ENCODE peak calls at places on chromosomes 1 and 21, in ten cellular contexts. P is Karpas-422, D is neural progenitor cell, F is HAP-1, U is ovary, V is astrocyte, Z is iPS DF 6.9, I is lower lobe of right lung, L is GM23248, Q is K562. G is an unnamed sample. For H3K9me3, the result is how much of the 10 kb centered on the place peaks cover.

GRCh38 chr1:25442178-25442577 is 11.5 kb downstream of the MACO1 start:
- DNase-seq in Z (no peak), P (no peak), I (no peak), Q (no peak), V (peak), D (no peak), L (peak), U (no peak), F (no peak), G (no peak)

GRCh38 chr1:183567584-183567983 is 22.7 kb downstream of the NCF2 start:
- DNase-seq in P (peak), L (peak), U (no peak), F (no peak), Z (no peak), V (peak), I (peak), D (no peak), Q (peak), G (no peak)

GRCh38 chr1:166174108-166174507 is 7.3 kb upstream of the FAM78B start:
- DNase-seq in I (no peak), Z (no peak), U (no peak), V (no peak), D (no peak), Q (no peak), P (no peak), F (no peak), L (peak), G (no peak)

GRCh38 chr1:180255538-180256352 is 25.7 kb downstream of the LHX4 start:
- DNase-seq in V (no peak), P (peak), F (no peak), L (no peak), U (no peak), Z (no peak), D (no peak), Q (no peak), I (no peak), G (no peak)

GRCh38 chr1:191634801-191635520 is 523.3 kb upstream of the RGS18 start:
- DNase-seq in Z (no peak), V (peak), L (no peak), P (no peak), I (no peak), U (no peak), D (no peak), Q (no peak), F (no peak), G (no peak)

GRCh38 chr21:39934895-39935294 is 67.7 kb downstream of the PCP4 start:
- DNase-seq in F (no peak), Q (no peak), D (no peak), P (no peak), Z (no peak), L (no peak), V (no peak), U (no peak), I (no peak), G (no peak)

GRCh38 chr1:14934867-14935266 is 218.7 kb upstream of the TMEM51 start:
- DNase-seq in D (no peak), I (no peak), V (no peak), F (no peak), P (no peak), L (no peak), U (no peak), Q (no peak), Z (no peak), G (no peak)

GRCh38 chr1:155277896-155278688 is 829 bp downstream of the HCN3 start:
- DNase-seq in D (peak), F (peak), U (peak), P (peak), Z (no peak), I (peak), L (peak), Q (peak), V (no peak), G (peak)

GRCh38 chr1:160080381-160081100 is 797 bp upstream of the KCNJ9 start:
- DNase-seq in L (no peak), Z (no peak), D (no peak), I (no peak), P (no peak), V (no peak), F (no peak), Q (no peak), U (no peak), G (no peak)

GRCh38 chr1:9399510-9400424 is 107.1 kb downstream of the SPSB1 start:
- DNase-seq in L (no peak), V (no peak), P (no peak), Z (no peak), I (no peak), F (no peak), U (peak), Q (no peak), D (no peak), G (no peak)

GRCh38 chr1:8133657-8134430 is 107.7 kb upstream of the ERRFI1 start:
- DNase-seq in D (no peak), P (no peak), F (no peak), L (peak), U (peak), Z (no peak), Q (no peak), I (no peak), V (peak), G (no peak)

GRCh38 chr1:35847935-35848565 is 35.0 kb upstream of the AGO1 start:
- DNase-seq in D (no peak), P (no peak), F (no peak), Z (no peak), Q (no peak), I (no peak), V (no peak), L (no peak), U (no peak), G (no peak)

GRCh38 chr1:237220243-237220642 is 178.3 kb downstream of the RYR2 start:
- DNase-seq in P (no peak), U (peak), D (no peak), I (no peak), Q (no peak), V (no peak), F (no peak), Z (no peak), L (no peak), G (no peak)

GRCh38 chr1:233656032-233656620 is 42.2 kb downstream of the KCNK1 start:
- DNase-seq in U (no peak), Q (no peak), I (no peak), D (no peak), F (no peak), L (no peak), Z (no peak), V (no peak), P (no peak), G (no peak)

GRCh38 chr1:44485229-44485932 is 80.3 kb downstream of the RNF220 start:
- DNase-seq in I (no peak), U (no peak), Q (peak), P (no peak), D (no peak), F (peak), Z (no peak), V (peak), L (peak), G (no peak)

GRCh38 chr1:181423301-181423918 is 59.9 kb upstream of the CACNA1E start:
- DNase-seq in Z (no peak), I (no peak), F (no peak), D (peak), Q (peak), V (peak), L (peak), P (peak), U (no peak), G (no peak)

GRCh38 chr1:203291201-203292096 is 13.9 kb upstream of the BTG2 start:
- DNase-seq in P (no peak), D (no peak), L (no peak), Z (no peak), Q (no peak), I (no peak), U (peak), V (no peak), F (no peak), G (no peak)

GRCh38 chr1:193060938-193061337 is 1.5 kb downstream of the RO60 start:
- DNase-seq in V (no peak), I (no peak), Z (no peak), L (peak), Q (peak), U (no peak), P (peak), F (no peak), D (no peak), G (no peak)

GRCh38 chr1:94395231-94395630 is 23.0 kb upstream of the ABCD3 start:
- DNase-seq in F (no peak), U (no peak), P (no peak), L (no peak), I (no peak), V (no peak), Z (no peak), Q (no peak), D (peak), G (no peak)

GRCh38 chr21:31262728-31263127 is 81.3 kb downstream of the TIAM1 start:
- DNase-seq in U (no peak), Q (no peak), F (no peak), Z (no peak), L (no peak), V (no peak), D (no peak), I (no peak), P (no peak), G (no peak)

GRCh38 chr1:98315309-98315708 is 346.2 kb upstream of the SNX7 start:
- DNase-seq in U (no peak), L (peak), F (no peak), Z (no peak), D (no peak), I (no peak), V (peak), P (no peak), Q (no peak), G (no peak)

DNA sequence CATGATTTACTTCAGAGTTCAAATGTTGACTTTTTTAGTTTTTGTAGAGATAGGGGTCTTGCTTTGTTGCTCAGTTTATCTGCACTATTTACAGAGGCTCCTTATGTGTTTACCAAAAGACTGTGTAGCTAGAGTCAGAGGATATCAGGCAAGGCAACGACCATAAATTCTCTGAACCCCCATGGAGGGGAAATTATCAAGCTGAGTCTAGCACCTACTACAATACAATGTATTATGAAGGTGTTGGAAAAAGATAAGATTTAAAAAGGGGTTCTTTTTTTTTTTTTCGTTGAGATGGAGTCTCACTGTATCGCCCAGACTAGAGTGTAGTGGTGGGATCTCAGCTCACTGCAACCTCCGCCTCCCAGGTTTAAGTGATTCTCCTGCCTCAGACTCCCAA is 16.4 kb downstream of the GMEB1 start:
- DNase-seq in U (no peak), Q (peak), I (no peak), L (no peak), F (no peak), P (no peak), Z (no peak), V (no peak), D (no peak), G (no peak)
- H3K9me3 ChIP-seq in U (under half), Q (under half), I (under half), L (under half), F (under half), P (under half), Z (under half), V (under half), D (under half), G (under half)

GRCh38 chr21:23394458-23394857 is 2212.8 kb downstream of the MRPL39 start:
- DNase-seq in I (no peak), D (no peak), Q (no peak), U (no peak), V (no peak), L (no peak), F (no peak), Z (no peak), P (no peak), G (no peak)

GRCh38 chr21:23402929-23403520 is 2204.3 kb downstream of the MRPL39 start:
- DNase-seq in U (no peak), D (no peak), I (no peak), Q (no peak), L (no peak), Z (no peak), F (peak), P (no peak), V (no peak), G (no peak)

GRCh38 chr21:23401278-23401677 is 2206.0 kb downstream of the MRPL39 start:
- DNase-seq in U (no peak), V (no peak), Z (no peak), D (peak), F (peak), I (no peak), P (no peak), L (no peak), Q (no peak), G (no peak)

DNA sequence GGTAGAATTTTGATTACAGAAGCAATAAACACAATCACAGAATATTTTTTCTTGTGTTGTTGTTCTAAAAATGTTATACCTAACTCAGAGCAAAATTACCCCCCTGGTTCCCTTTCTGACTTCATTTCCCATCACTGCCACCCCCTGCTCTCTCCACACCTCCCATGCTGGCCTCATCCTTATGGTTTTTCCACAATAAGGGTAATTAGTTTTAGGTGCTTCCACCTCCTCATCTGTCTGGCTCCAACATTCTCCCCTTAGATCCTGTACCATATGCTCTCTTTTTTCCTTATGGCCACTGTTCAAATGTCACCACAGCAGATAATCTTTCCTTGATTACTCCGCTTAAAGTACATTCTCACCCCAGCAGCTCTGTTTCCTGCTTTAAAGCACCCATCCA is 2208.6 kb downstream of the MRPL39 start:
- DNase-seq in Z (no peak), V (no peak), P (no peak), L (no peak), F (no peak), U (no peak), Q (no peak), D (no peak), I (no peak), G (no peak)
- H3K9me3 ChIP-seq in Z (under half), V (under half), P (under half), L (under half), F (under half), U (under half), Q (under half), D (under half), I (under half), G (under half)

DNA sequence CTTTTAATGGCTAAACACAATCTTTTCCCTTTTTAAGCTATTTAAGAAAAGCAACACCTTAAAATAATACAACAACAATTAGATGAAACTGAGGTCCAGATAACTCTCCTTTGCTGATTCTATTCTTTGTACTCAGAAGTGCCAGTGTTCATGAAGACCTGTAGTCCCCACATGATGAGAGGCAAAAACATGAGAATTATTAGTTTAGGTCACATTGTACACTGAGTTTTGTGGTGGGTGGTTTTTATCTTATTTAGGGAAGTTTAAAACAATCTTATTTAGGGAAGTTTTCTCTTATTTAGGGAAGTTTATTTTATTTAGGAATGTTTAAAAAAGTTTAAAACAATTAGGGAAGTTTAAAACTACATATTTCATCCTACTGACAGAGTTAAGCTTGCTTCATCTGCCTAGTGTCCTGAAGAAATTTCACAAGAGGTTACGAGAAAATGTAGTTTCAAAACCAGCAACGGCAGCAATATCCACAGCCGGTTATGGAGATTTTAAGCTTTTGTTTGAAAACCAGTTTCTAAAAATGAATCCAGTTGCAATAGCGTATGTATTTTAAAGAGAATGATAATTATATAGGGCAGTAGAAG is 7.8 kb upstream of the OR14I1 start:
- DNase-seq in F (no peak), V (no peak), U (no peak), L (no peak), Z (no peak), D (no peak), Q (no peak), I (no peak), P (no peak), G (no peak)
- H3K9me3 ChIP-seq in F (under half), V (under half), U (under half), L (under half), Z (under half), D (under half), Q (under half), I (under half), P (under half), G (under half)

GRCh38 chr1:43108080-43108479 is 64.0 kb downstream of the EBNA1BP2 start:
- DNase-seq in Z (no peak), P (no peak), Q (no peak), D (no peak), U (no peak), L (no peak), I (no peak), F (no peak), V (no peak), G (no peak)
- H3K9me3 ChIP-seq in Z (under half), P (under half), Q (under half), D (under half), U (under half), L (under half), I (under half), F (under half), V (under half), G (under half)

DNA sequence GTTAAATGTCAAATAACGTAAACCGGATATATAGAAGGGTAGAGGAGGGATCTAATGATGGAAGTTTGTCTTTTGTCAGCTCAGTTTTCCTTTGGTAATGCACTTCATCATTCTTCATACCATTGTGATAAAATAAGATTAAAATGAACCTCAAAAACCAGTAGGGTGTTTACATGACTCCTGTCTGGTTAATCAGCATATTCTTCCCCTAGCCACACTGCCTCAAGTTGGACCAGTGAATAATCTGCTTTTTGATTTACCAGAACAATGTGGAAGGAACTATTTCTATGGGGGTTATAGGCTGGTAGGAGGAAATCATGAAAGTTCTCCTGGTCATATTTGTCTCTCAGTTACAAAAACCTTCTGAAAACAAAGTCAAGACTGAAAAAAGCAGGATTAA is 634.7 kb downstream of the NCAM2 start:
- DNase-seq in D (no peak), I (no peak), V (peak), U (no peak), P (no peak), Q (no peak), L (no peak), F (no peak), Z (no peak), G (no peak)
- H3K9me3 ChIP-seq in D (under half), I (under half), V (under half), U (under half), P (under half), Q (under half), L (under half), F (under half), Z (under half), G (under half)

GRCh38 chr1:49906365-49906764 is 117.4 kb downstream of the AGBL4 start:
- DNase-seq in P (no peak), U (no peak), F (no peak), I (no peak), Q (no peak), D (no peak), V (no peak), Z (no peak), L (no peak), G (no peak)
- H3K9me3 ChIP-seq in P (under half), U (under half), F (under half), I (under half), Q (under half), D (under half), V (under half), Z (under half), L (under half), G (under half)

GRCh38 chr1:4060850-4061249 is 160.8 kb upstream of the C1orf174 start:
- DNase-seq in P (peak), D (no peak), Q (no peak), I (no peak), U (no peak), F (no peak), L (no peak), V (no peak), Z (no peak), G (no peak)
- H3K9me3 ChIP-seq in P (under half), D (under half), Q (under half), I (under half), U (under half), F (under half), L (under half), V (under half), Z (under half), G (under half)

GRCh38 chr1:32250893-32251716 is at the start of gene LCK:
- DNase-seq in L (no peak), V (no peak), F (no peak), I (no peak), Z (no peak), Q (no peak), P (peak), U (no peak), D (no peak), G (peak)

GRCh38 chr1:32257227-32257508 is 6.1 kb downstream of the LCK start:
- DNase-seq in L (no peak), U (no peak), P (no peak), F (no peak), I (no peak), Q (no peak), D (no peak), Z (no peak), V (no peak), G (no peak)

GRCh38 chr1:32255072-32256071 is 4.3 kb downstream of the LCK start:
- DNase-seq in D (no peak), F (no peak), Q (no peak), L (no peak), P (peak), U (no peak), Z (no peak), I (no peak), V (no peak), G (no peak)

GRCh38 chr1:32256473-32257226 is 5.6 kb downstream of the LCK start:
- DNase-seq in I (no peak), Z (no peak), F (no peak), D (no peak), L (no peak), U (no peak), P (no peak), V (no peak), Q (no peak), G (no peak)
- H3K9me3 ChIP-seq in I (under half), Z (under half), F (under half), D (under half), L (under half), U (under half), P (under half), V (under half), Q (under half), G (under half)

DNA sequence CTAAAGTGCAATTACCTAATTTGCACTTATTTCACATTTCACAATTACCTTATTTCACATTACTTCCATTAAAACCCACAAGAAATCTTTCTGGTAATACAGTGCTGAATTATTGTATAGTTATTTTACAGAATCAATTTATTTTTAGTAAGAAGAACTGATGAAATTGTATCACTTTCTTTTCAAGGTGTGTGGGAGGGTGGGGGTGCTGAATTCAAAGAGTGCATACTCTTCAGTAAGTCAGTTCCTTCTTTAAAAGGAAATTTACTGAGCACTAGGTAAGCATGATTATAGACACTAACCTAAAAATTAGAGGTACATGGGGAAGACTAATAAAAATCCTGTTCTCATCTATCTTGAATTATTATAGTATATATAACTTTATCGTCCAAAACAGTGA is 731.6 kb upstream of the ADGRL4 start:
- DNase-seq in Q (no peak), U (no peak), F (no peak), V (no peak), L (no peak), I (no peak), D (no peak), Z (no peak), P (no peak), G (no peak)
- H3K9me3 ChIP-seq in Q (under half), U (under half), F (under half), V (under half), L (under half), I (under half), D (under half), Z (under half), P (under half), G (under half)